ENCODE peak calls at places on chromosomes 1 and 21, in eight cellular contexts. Z is body of pancreas; K is A549; B is CD8-positive, alpha-beta memory T cell; T is psoas muscle; J is PC-9; N is CD8-positive, alpha-beta T cell; R is lung. C is an unnamed sample.
A peak's percentile ranks its signal among the peaks of the same experiment; 100 is the strongest.

GRCh38 chr1:191498318-191498717 is 659.9 kb upstream of the RGS18 start:
- DNase-seq in N (no peak), B (no peak), T (no peak), Z (no peak), J (no peak), K (no peak), R (no peak), C (no peak)

GRCh38 chr1:89635825-89636815 is 3.2 kb downstream of the LRRC8C start:
- DNase-seq in N (no peak), J (peak; percentile 85), K (no peak), Z (no peak), T (no peak), B (no peak), R (no peak), C (no peak)

GRCh38 chr21:36532769-36533467 is 53.0 kb upstream of the CLDN14 start:
- DNase-seq in T (no peak), B (no peak), J (no peak), R (no peak), K (no peak), Z (no peak), N (no peak), C (no peak)

GRCh38 chr21:44728716-44729115 is 17.3 kb upstream of the TSPEAR start:
- DNase-seq in K (no peak), R (no peak), Z (no peak), T (no peak), N (no peak), J (no peak), B (no peak), C (no peak)

GRCh38 chr1:32028746-32029145 is 15.1 kb downstream of the KHDRBS1 start:
- DNase-seq in N (no peak), Z (no peak), R (no peak), J (no peak), B (no peak), T (no peak), K (no peak), C (no peak)

GRCh38 chr1:50968021-50968883 is 1.8 kb upstream of the CDKN2C start:
- DNase-seq in J (peak; percentile 68), K (peak; percentile 57), T (peak; percentile 91), B (peak; percentile 84), R (peak; percentile 89), N (peak; percentile 82), Z (peak; percentile 93), C (peak; percentile 86)

GRCh38 chr21:32001390-32001789 is 128.6 kb downstream of the HUNK start:
- DNase-seq in J (no peak), T (no peak), R (no peak), B (no peak), K (no peak), N (no peak), Z (no peak), C (no peak)

GRCh38 chr1:20366766-20367602 is 76.3 kb downstream of the VWA5B1 start:
- DNase-seq in R (no peak), N (no peak), K (peak; percentile 76), T (peak; percentile 42), B (no peak), J (no peak), Z (peak; percentile 42), C (no peak)

GRCh38 chr1:52259886-52260285 is 106.1 kb downstream of the CC2D1B start:
- DNase-seq in N (no peak), K (no peak), B (no peak), R (no peak), T (no peak), Z (no peak), J (no peak), C (no peak)

GRCh38 chr1:31672988-31673387 is 28.3 kb upstream of the PEF1 start:
- DNase-seq in N (no peak), R (no peak), T (peak; percentile 52), B (no peak), K (no peak), Z (no peak), J (no peak), C (no peak)

GRCh38 chr1:12143631-12144155 is 23.1 kb upstream of the TNFRSF1B start:
- DNase-seq in Z (peak; percentile 25), N (no peak), K (no peak), R (peak; percentile 83), T (peak; percentile 88), J (peak; percentile 91), B (no peak), C (no peak)

GRCh38 chr1:233597489-233597901 is 16.4 kb upstream of the KCNK1 start:
- DNase-seq in N (no peak), K (no peak), Z (no peak), J (no peak), R (no peak), B (no peak), T (no peak), C (no peak)

GRCh38 chr1:210702512-210702911 is 373.8 kb downstream of the HHAT start:
- DNase-seq in N (no peak), Z (no peak), T (no peak), R (no peak), J (no peak), B (no peak), K (no peak), C (no peak)

DNA sequence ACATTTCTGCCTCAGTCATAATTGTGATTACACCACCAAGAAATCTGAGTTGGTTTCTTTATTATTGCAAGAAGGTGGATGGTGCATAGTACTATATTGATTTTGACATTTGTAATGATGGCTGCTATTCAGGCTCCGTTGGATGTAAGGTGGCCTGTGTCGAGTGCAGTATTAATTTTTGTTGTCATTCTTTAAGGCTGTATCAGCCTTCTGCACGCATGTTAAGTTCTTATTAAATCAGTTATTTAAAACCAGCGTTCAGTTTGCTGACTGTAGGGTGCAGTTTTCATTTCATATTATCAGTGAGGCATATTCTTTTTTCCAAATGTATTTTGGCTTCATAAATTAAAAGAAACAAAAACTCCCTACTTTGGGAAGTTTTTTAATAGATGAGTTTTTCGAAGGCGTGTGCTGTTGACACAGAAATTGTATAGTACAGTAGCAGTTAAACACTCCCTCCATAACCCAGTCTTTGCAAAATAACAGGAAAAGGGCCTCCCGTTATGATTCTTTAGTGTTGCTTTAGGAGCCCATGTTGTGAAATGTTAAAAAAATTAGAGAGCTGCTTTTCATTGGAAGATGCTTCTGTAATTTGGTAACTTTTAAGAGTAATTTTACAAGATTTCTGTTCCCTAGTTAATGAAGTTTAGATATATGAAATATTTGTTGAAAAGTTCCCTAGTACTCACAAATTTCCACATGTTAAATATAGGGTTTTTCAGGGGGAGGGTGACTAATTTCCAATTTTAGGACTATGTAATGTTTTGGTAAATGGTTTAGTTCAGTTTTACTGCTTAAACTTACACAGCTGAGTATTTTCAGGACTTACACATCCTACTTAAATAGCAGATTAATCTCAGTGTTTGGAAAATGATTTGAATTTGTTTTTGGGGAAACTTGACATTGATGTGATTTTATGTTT is 1.9 kb downstream of the CAMSAP2 start:
- DNase-seq in Z (no peak), K (no peak), B (no peak), R (no peak), J (no peak), T (no peak), N (no peak), C (peak; percentile 2)
- H3K9me3 ChIP-seq in Z (no peaks in the 10 kb centered on the region), K (no peaks in the 10 kb centered on the region), B (no peaks in the 10 kb centered on the region), R (no peaks in the 10 kb centered on the region), J (no peaks in the 10 kb centered on the region), T (no peaks in the 10 kb centered on the region), N (no peaks in the 10 kb centered on the region), C (no peaks in the 10 kb centered on the region)

DNA sequence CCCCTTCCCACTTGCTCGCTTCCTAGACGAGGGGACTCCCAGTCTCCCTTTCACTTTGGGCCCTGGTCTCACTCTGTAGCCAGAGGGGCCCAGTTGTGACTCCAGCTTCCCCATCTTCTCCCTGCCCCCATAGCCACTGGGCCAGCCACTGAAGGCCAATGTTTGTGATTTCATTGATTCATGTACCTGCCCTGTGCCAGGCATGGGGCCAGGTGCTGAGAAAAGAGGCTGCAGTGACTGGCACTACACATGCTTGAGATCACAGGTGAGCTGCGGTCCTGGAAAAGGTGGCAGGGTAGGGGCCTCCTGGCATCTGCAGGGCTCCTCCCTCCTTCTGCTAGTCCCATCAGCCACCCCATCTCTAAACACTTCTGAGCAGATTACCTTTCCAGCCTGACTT is 345.3 kb upstream of the VAMP3 start:
- DNase-seq in J (no peak), B (no peak), K (no peak), T (no peak), N (no peak), Z (peak; percentile 34), R (no peak), C (no peak)
- H3K27ac ChIP-seq in J (no peak overlapping the region), B (no peak overlapping the region), K (no peak overlapping the region), T (no peak overlapping the region), N (no peak overlapping the region), Z (no peak overlapping the region), R (no peak overlapping the region), C (no peak overlapping the region)

GRCh38 chr1:226645279-226645976 is 93.7 kb downstream of the ITPKB start:
- DNase-seq in R (no peak), J (no peak), K (no peak), N (peak; percentile 46), Z (no peak), T (peak; percentile 13), B (no peak), C (no peak)

GRCh38 chr1:226647719-226648118 is 91.4 kb downstream of the ITPKB start:
- DNase-seq in J (no peak), R (no peak), B (no peak), N (no peak), K (no peak), Z (no peak), T (peak; percentile 2), C (no peak)

GRCh38 chr1:226646026-226646869 is 92.8 kb downstream of the ITPKB start:
- DNase-seq in K (no peak), T (peak; percentile 23), J (peak; percentile 89), N (peak; percentile 20), R (no peak), B (no peak), Z (no peak), C (no peak)

GRCh38 chr1:226648421-226648820 is 90.7 kb downstream of the ITPKB start:
- DNase-seq in B (no peak), T (no peak), J (no peak), Z (no peak), R (no peak), N (no peak), K (no peak), C (no peak)

DNA sequence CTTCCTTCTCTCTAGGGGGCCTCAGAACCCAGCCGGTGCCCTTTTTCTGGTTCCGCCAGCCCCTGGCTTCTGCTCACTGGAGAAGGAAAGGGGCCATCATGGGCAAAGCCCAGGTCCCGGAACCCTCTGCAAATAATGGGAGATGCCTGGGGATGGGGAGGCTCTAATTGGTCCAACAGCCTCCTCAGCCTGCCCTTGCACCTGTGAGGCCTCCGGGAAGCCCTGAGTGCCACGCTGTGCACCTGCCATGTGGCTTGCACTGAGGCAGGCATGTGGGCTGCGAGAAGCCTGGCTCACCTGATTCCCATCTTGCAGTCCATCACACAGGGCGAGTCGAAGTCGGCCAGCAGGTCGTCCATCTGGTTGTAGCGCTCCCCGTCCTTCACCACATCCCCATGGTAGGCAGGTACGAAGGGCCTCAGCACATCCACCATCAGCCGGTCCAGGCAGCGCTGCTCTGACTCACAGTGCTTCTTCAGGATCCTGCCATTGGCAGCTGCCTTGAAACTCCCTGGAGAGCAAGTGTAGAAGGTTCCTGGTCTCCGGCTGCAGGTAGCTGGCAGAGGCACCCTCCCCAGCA is 92.1 kb downstream of the ITPKB start:
- DNase-seq in T (peak; percentile 2), Z (no peak), R (no peak), K (no peak), B (no peak), J (no peak), N (no peak), C (no peak)
- H3K4me1 ChIP-seq in T (peaks cover 23% of the 10 kb centered on the region), Z (no peaks in the 10 kb centered on the region), R (peaks cover 15% of the 10 kb centered on the region), K (no peaks in the 10 kb centered on the region), B (peaks cover 68% of the 10 kb centered on the region), J (peaks cover 46% of the 10 kb centered on the region), N (peaks cover 76% of the 10 kb centered on the region), C (peaks cover 57% of the 10 kb centered on the region)

DNA sequence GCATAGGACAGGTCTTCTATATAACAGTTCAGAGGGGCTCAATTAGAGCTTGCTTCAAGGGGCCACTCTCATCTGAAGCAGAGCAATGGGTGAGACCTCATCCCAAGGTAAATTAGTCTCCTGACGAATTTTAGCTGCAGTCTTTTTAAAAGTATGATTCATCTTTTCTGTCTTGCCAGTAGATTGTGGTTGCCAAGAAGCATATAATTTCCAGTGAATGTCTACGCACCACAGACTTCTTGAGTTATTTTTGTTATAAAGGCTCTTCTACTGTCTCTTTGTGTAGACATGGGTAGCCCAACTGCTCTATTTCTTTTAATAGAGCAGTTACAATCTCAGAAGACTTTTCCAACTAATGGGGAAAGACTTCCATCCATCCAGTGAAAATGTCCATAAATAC is 108.9 kb upstream of the FMN2 start:
- DNase-seq in T (no peak), Z (no peak), K (no peak), B (no peak), R (no peak), N (no peak), J (no peak), C (no peak)
- H3K9me3 ChIP-seq in T (peaks cover 4% of the 10 kb centered on the region), Z (no peaks in the 10 kb centered on the region), K (peaks cover 51% of the 10 kb centered on the region), B (peaks cover 5% of the 10 kb centered on the region), R (no peaks in the 10 kb centered on the region), N (peaks cover 17% of the 10 kb centered on the region), J (no peaks in the 10 kb centered on the region), C (peaks cover 17% of the 10 kb centered on the region)